ENCODE peak calls at places on chromosomes 4 and X, in five cellular contexts. M, K, S, U and W are unnamed samples.

GRCh38 chr4:21915761-21916160 is 32.8 kb downstream of the KCNIP4 start:
- DNase-seq in K (no peak), M (no peak), S (no peak), U (no peak), W (no peak)

GRCh38 chrX:17861496-17862011 is 456 bp upstream of the RAI2 start:
- DNase-seq in K (no peak), S (no peak), U (no peak), M (no peak), W (no peak)

GRCh38 chr4:112523764-112524505 is 8.0 kb upstream of the NEUROG2 start:
- DNase-seq in U (peak; percentile 87), K (peak; percentile 37), M (peak; percentile 6), S (peak; percentile 62), W (peak; percentile 68)

GRCh38 chrX:51456246-51456645 is 40.1 kb downstream of the NUDT11 start:
- DNase-seq in K (no peak), M (no peak), U (no peak), S (no peak), W (no peak)

GRCh38 chr4:825063-825968 is 613 bp downstream of the CPLX1 start:
- DNase-seq in K (peak; percentile 14), M (no peak), S (no peak), U (no peak), W (no peak)

GRCh38 chrX:53186363-53186762 is 38.6 kb downstream of the KDM5C start:
- DNase-seq in K (peak; percentile 58), U (no peak), S (no peak), M (no peak), W (no peak)

GRCh38 chrX:53440631-53441517 is 6.7 kb upstream of the HSD17B10 start:
- DNase-seq in U (peak; percentile 40), S (no peak), M (peak; percentile 51), K (peak; percentile 48), W (peak; percentile 77)

GRCh38 chr4:152072886-152073285 is 312.1 kb upstream of the GATB start:
- DNase-seq in U (no peak), K (no peak), S (no peak), M (no peak), W (no peak)

GRCh38 chr4:185086053-185086452 is 57.0 kb upstream of the SLC25A4 start:
- DNase-seq in S (no peak), U (no peak), M (no peak), K (no peak), W (no peak)

GRCh38 chrX:80876877-80877276 is 67.2 kb upstream of the BRWD3 start:
- DNase-seq in S (no peak), M (peak; percentile 9), U (no peak), K (no peak), W (no peak)

GRCh38 chr4:2939383-2940243 is 23.6 kb downstream of the NOP14 start:
- DNase-seq in S (no peak), K (no peak), M (no peak), U (no peak), W (no peak)

GRCh38 chrX:69988955-69989394 is 60.8 kb downstream of the AWAT2 start:
- DNase-seq in S (no peak), U (peak; percentile 9), M (no peak), K (peak; percentile 2), W (peak; percentile 43)

GRCh38 chr4:8639777-8640720 is 47.5 kb downstream of the CPZ start:
- DNase-seq in M (no peak), S (no peak), K (no peak), U (no peak), W (peak; percentile 31)

GRCh38 chrX:44019911-44020310 is 46.7 kb upstream of the NDP start:
- DNase-seq in M (no peak), S (no peak), K (no peak), U (no peak), W (no peak)